ENCODE peak calls at places on chromosomes 12 and 14, in seven cellular contexts. H, D, S, J, Q, B and R are unnamed samples.

GRCh38 chr14:57982161-57982560 is 116.3 kb upstream of the SLC35F4 start:
- DNase-seq in S (no peak), H (no peak), Q (no peak), J (no peak), D (no peak), B (no peak), R (no peak)

GRCh38 chr12:123041042-123041531 is 60.6 kb downstream of the ARL6IP4 start:
- DNase-seq in B (no peak), J (no peak), D (peak; percentile 37), S (no peak), Q (no peak), H (no peak), R (no peak)

GRCh38 chr12:68648179-68648578 is 37.5 kb downstream of the RAP1B start:
- DNase-seq in J (no peak), D (no peak), S (peak; percentile 71), B (no peak), Q (peak; percentile 71), H (no peak), R (no peak)

GRCh38 chr12:107320031-107320928 is 226.9 kb upstream of the CRY1 start:
- DNase-seq in B (peak; percentile 79), D (peak; percentile 83), J (peak; percentile 60), Q (peak; percentile 61), S (peak; percentile 9), H (peak; percentile 87), R (no peak)

GRCh38 chr14:48914921-48915320 is 671.3 kb downstream of the RPS29 start:
- DNase-seq in S (no peak), J (no peak), Q (no peak), B (no peak), D (no peak), H (no peak), R (no peak)

GRCh38 chr14:64682173-64682710 is 22.0 kb upstream of the PLEKHG3 start:
- DNase-seq in S (peak; percentile 39), D (peak; percentile 74), H (peak; percentile 86), Q (peak; percentile 38), B (peak; percentile 57), J (no peak), R (no peak)

GRCh38 chr12:2414810-2415567 is 362.2 kb downstream of the CACNA1C start:
- DNase-seq in S (no peak), J (no peak), Q (no peak), B (no peak), D (no peak), H (no peak), R (no peak)

GRCh38 chr12:110269622-110270124 is 11.4 kb upstream of the ATP2A2 start:
- DNase-seq in H (peak; percentile 68), S (peak; percentile 77), B (no peak), J (peak; percentile 22), D (peak; percentile 91), Q (peak; percentile 84), R (no peak)

GRCh38 chr12:16870845-16871244 is 264.9 kb upstream of the LMO3 start:
- DNase-seq in J (no peak), D (no peak), B (no peak), H (no peak), S (no peak), Q (no peak), R (no peak)

GRCh38 chr14:100408350-100409015 is 85.3 kb downstream of the SLC25A47 start:
- DNase-seq in D (peak; percentile 36), H (no peak), S (peak; percentile 97), B (no peak), J (peak; percentile 91), Q (peak; percentile 90), R (no peak)

GRCh38 chr14:61222388-61222787 is 58.8 kb downstream of the TMEM30B start:
- DNase-seq in J (no peak), Q (no peak), B (no peak), H (no peak), S (no peak), D (no peak), R (no peak)

GRCh38 chr14:77372304-77372841 is 4.5 kb downstream of the TMED8 start:
- DNase-seq in S (peak; percentile 95), J (no peak), B (no peak), Q (peak; percentile 88), D (no peak), H (no peak), R (peak; percentile 3)

GRCh38 chr12:122097641-122098364 is 19.2 kb downstream of the MLXIP start:
- DNase-seq in Q (peak; percentile 44), D (peak; percentile 90), J (peak; percentile 81), H (no peak), S (peak; percentile 70), B (no peak), R (no peak)

GRCh38 chr14:51095854-51096823 is 1.2 kb upstream of the TRIM9 start:
- DNase-seq in Q (peak; percentile 35), H (peak; percentile 30), S (peak; percentile 38), B (no peak), J (peak; percentile 33), D (peak; percentile 26), R (peak; percentile 8)

GRCh38 chr12:126457776-126458175 is 1392.5 kb downstream of the AACS start:
- DNase-seq in Q (no peak), J (no peak), B (no peak), D (no peak), S (no peak), H (no peak), R (no peak)

GRCh38 chr14:77306406-77307098 is 14.1 kb downstream of the POMT2 start:
- DNase-seq in Q (peak; percentile 21), H (no peak), S (peak; percentile 18), J (peak; percentile 81), D (peak; percentile 55), B (no peak), R (no peak)

GRCh38 chr12:51922762-51923505 is 15.6 kb downstream of the ACVRL1 start:
- DNase-seq in Q (peak; percentile 79), D (no peak), B (no peak), S (peak; percentile 85), J (peak; percentile 71), H (no peak), R (no peak)

GRCh38 chr12:109192358-109192757 is 76.0 kb downstream of the ACACB start:
- DNase-seq in Q (peak; percentile 64), D (no peak), H (no peak), S (peak; percentile 3), B (no peak), J (peak; percentile 37), R (no peak)

GRCh38 chr14:31787377-31787776 is 226.2 kb downstream of the NUBPL start:
- DNase-seq in S (no peak), Q (peak; percentile 11), H (no peak), B (no peak), J (peak; percentile 67), D (no peak), R (no peak)

GRCh38 chr12:6333566-6333965 is 8.3 kb downstream of the TNFRSF1A start:
- DNase-seq in S (peak; percentile 80), D (no peak), B (no peak), Q (peak; percentile 90), H (no peak), J (peak; percentile 98), R (no peak)

GRCh38 chr12:76457010-76457409 is 102.6 kb downstream of the OSBPL8 start:
- DNase-seq in J (no peak), Q (no peak), B (no peak), D (no peak), S (no peak), H (no peak), R (no peak)

GRCh38 chr12:22474970-22475720 is 69.2 kb downstream of the C2CD5 start:
- DNase-seq in H (no peak), B (no peak), S (no peak), D (no peak), J (no peak), Q (no peak), R (no peak)

GRCh38 chr12:124286946-124287345 is 7.9 kb upstream of the RFLNA start:
- DNase-seq in S (no peak), D (no peak), H (no peak), B (no peak), J (no peak), Q (no peak), R (no peak)

GRCh38 chr14:105452963-105453362 is 21.7 kb upstream of the CRIP2 start:
- DNase-seq in J (no peak), B (no peak), H (no peak), S (no peak), Q (no peak), D (no peak), R (no peak)

GRCh38 chr12:47805417-47805816 is 14.3 kb downstream of the HDAC7 start:
- DNase-seq in Q (peak; percentile 51), J (no peak), S (peak; percentile 60), D (no peak), B (no peak), H (no peak), R (no peak)

GRCh38 chr14:32913725-32914124 is 25.0 kb upstream of the NPAS3 start:
- DNase-seq in S (peak; percentile 16), H (no peak), J (peak; percentile 95), D (no peak), Q (no peak), B (no peak), R (no peak)

GRCh38 chr14:36996133-36996856 is 176.1 kb downstream of the SLC25A21 start:
- DNase-seq in H (no peak), D (peak; percentile 49), J (no peak), S (peak; percentile 34), B (no peak), Q (peak; percentile 68), R (no peak)

GRCh38 chr14:37369446-37369845 is 171.7 kb downstream of the MIPOL1 start:
- DNase-seq in Q (no peak), D (no peak), B (no peak), J (no peak), H (no peak), S (no peak), R (no peak)

GRCh38 chr12:131833896-131834641 is 5.9 kb downstream of the MMP17 start:
- DNase-seq in B (peak; percentile 49), Q (peak; percentile 37), J (no peak), H (no peak), S (peak; percentile 33), D (peak; percentile 54), R (no peak)
- H3K4me2 ChIP-seq in B (no peak overlapping the region), Q (no peak overlapping the region), J (no peak overlapping the region), H (no peak overlapping the region), S (no peak overlapping the region), D (no peak overlapping the region), R (no peak overlapping the region)

GRCh38 chr12:104852904-104853303 is 105.2 kb downstream of the SLC41A2 start:
- DNase-seq in S (no peak), B (no peak), J (peak; percentile 29), Q (no peak), D (no peak), H (no peak), R (no peak)
- H2BK120ac ChIP-seq in S (no peak overlapping the region), B (no peak overlapping the region), J (no peak overlapping the region), Q (no peak overlapping the region), D (no peak overlapping the region), H (no peak overlapping the region), R (no peak overlapping the region)

GRCh38 chr14:54040851-54041250 is 84.2 kb upstream of the BMP4 start:
- DNase-seq in B (no peak), H (no peak), J (no peak), D (no peak), S (no peak), Q (peak; percentile 42), R (no peak)
- H3K9ac ChIP-seq in B (no peak overlapping the region), H (no peak overlapping the region), J (no peak overlapping the region), D (no peak overlapping the region), S (no peak overlapping the region), Q (no peak overlapping the region), R (no peak overlapping the region)

GRCh38 chr12:88908345-88908744 is 328.1 kb upstream of the KITLG start:
- DNase-seq in B (no peak), Q (no peak), S (no peak), H (no peak), D (no peak), J (no peak), R (no peak)
- H3K4me2 ChIP-seq in B (no peak overlapping the region), Q (no peak overlapping the region), S (no peak overlapping the region), H (no peak overlapping the region), D (no peak overlapping the region), J (no peak overlapping the region), R (no peak overlapping the region)